ENCODE peak calls at places on chromosomes 11 and 22, in six cellular contexts. One of them, this sample, is unnamed. For H3K9me3, the result is how much of the 10 kb centered on the place peaks cover.

GRCh38 chr11:3046641-3047040 is 10.6 kb downstream of the CARS1 start:
- DNase-seq in kidney: no peak
- DNase-seq in Peyer's patch: no peak
- DNase-seq in naive thymus-derived CD4-positive, alpha-beta T cell: no peak
- DNase-seq in lower lobe of right lung: no peak
- DNase-seq in AG04450: no peak
- DNase-seq in this sample: no peak

GRCh38 chr11:59413646-59414045 is 12.6 kb downstream of the OR5A2 start:
- DNase-seq in naive thymus-derived CD4-positive, alpha-beta T cell: no peak
- DNase-seq in kidney: no peak
- DNase-seq in Peyer's patch: no peak
- DNase-seq in lower lobe of right lung: no peak
- DNase-seq in AG04450: no peak
- DNase-seq in this sample: no peak

GRCh38 chr11:8813658-8814057 is 97.3 kb upstream of the AKIP1 start:
- DNase-seq in Peyer's patch: peak
- DNase-seq in kidney: peak
- DNase-seq in AG04450: peak
- DNase-seq in lower lobe of right lung: peak
- DNase-seq in naive thymus-derived CD4-positive, alpha-beta T cell: peak
- DNase-seq in this sample: peak

GRCh38 chr11:73951797-73952196 is 971 bp downstream of the DNAJB13 start:
- DNase-seq in Peyer's patch: no peak
- DNase-seq in kidney: no peak
- DNase-seq in naive thymus-derived CD4-positive, alpha-beta T cell: no peak
- DNase-seq in AG04450: no peak
- DNase-seq in lower lobe of right lung: no peak
- DNase-seq in this sample: no peak

GRCh38 chr11:126489791-126490190 is 134.3 kb downstream of the ST3GAL4 start:
- DNase-seq in kidney: no peak
- DNase-seq in Peyer's patch: no peak
- DNase-seq in AG04450: no peak
- DNase-seq in lower lobe of right lung: no peak
- DNase-seq in naive thymus-derived CD4-positive, alpha-beta T cell: no peak
- DNase-seq in this sample: no peak

GRCh38 chr11:83971063-83971462 is 684.9 kb upstream of the CCDC90B start:
- DNase-seq in naive thymus-derived CD4-positive, alpha-beta T cell: no peak
- DNase-seq in lower lobe of right lung: no peak
- DNase-seq in Peyer's patch: no peak
- DNase-seq in AG04450: no peak
- DNase-seq in kidney: no peak
- DNase-seq in this sample: no peak

GRCh38 chr11:10117709-10118341 is 176.2 kb downstream of the SBF2 start:
- DNase-seq in kidney: no peak
- DNase-seq in AG04450: no peak
- DNase-seq in Peyer's patch: no peak
- DNase-seq in naive thymus-derived CD4-positive, alpha-beta T cell: no peak
- DNase-seq in lower lobe of right lung: no peak
- DNase-seq in this sample: no peak

GRCh38 chr11:130476200-130476921 is 27.9 kb downstream of the ADAMTS15 start:
- DNase-seq in Peyer's patch: no peak
- DNase-seq in AG04450: no peak
- DNase-seq in naive thymus-derived CD4-positive, alpha-beta T cell: no peak
- DNase-seq in kidney: no peak
- DNase-seq in lower lobe of right lung: no peak
- DNase-seq in this sample: no peak

GRCh38 chr11:5071815-5072214 is 2.4 kb downstream of the OR52E1 start:
- DNase-seq in AG04450: no peak
- DNase-seq in lower lobe of right lung: no peak
- DNase-seq in Peyer's patch: no peak
- DNase-seq in naive thymus-derived CD4-positive, alpha-beta T cell: no peak
- DNase-seq in kidney: no peak
- DNase-seq in this sample: no peak

GRCh38 chr11:63672934-63673539 is 1.9 kb upstream of the ATL3 start:
- DNase-seq in kidney: no peak
- DNase-seq in lower lobe of right lung: no peak
- DNase-seq in AG04450: no peak
- DNase-seq in naive thymus-derived CD4-positive, alpha-beta T cell: no peak
- DNase-seq in Peyer's patch: no peak
- DNase-seq in this sample: no peak

GRCh38 chr11:110984147-110984546 is 261.4 kb upstream of the POU2AF2 start:
- DNase-seq in kidney: no peak
- DNase-seq in Peyer's patch: no peak
- DNase-seq in lower lobe of right lung: no peak
- DNase-seq in naive thymus-derived CD4-positive, alpha-beta T cell: no peak
- DNase-seq in AG04450: peak
- DNase-seq in this sample: no peak

GRCh38 chr11:40183073-40184064 is 1276.1 kb downstream of the LRRC4C start:
- DNase-seq in kidney: no peak
- DNase-seq in AG04450: no peak
- DNase-seq in lower lobe of right lung: no peak
- DNase-seq in Peyer's patch: no peak
- DNase-seq in naive thymus-derived CD4-positive, alpha-beta T cell: no peak
- DNase-seq in this sample: no peak

GRCh38 chr11:61840371-61840770 is 12.3 kb downstream of the FADS2 start:
- DNase-seq in lower lobe of right lung: no peak
- DNase-seq in naive thymus-derived CD4-positive, alpha-beta T cell: no peak
- DNase-seq in AG04450: no peak
- DNase-seq in kidney: peak
- DNase-seq in Peyer's patch: no peak
- DNase-seq in this sample: no peak

DNA sequence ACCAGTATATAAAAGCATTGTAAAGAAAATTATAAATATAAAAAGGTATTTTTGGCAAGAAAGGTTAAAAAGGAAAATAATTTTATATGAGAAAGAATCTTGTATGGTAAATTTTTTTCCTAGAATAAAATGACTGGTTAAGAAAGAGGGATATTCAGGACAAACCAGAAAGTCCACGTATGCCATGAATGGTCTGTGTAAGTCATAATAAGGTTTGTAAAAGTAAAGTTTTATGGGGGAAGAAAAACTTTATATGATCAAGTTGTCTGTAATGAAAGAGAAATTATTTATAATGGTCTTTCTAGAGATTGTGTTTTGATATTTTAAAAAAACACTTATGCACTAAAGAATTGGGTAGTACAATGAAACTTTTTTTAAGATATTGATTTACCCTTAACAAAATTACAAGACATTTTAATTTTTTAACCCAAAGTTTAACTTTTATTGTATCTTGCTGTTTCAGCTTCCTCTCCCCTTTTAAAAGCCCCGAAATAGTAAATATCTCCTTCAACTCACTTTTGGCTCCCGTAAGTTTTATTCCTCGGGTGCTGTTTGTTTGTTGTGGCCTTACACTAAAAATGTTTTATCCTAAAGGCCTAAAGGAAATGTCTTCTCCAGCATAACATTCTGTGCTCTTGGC is 47.7 kb downstream of the AMOTL1 start:
- DNase-seq in lower lobe of right lung: no peak
- DNase-seq in Peyer's patch: no peak
- DNase-seq in AG04450: no peak
- DNase-seq in kidney: no peak
- DNase-seq in naive thymus-derived CD4-positive, alpha-beta T cell: no peak
- DNase-seq in this sample: no peak
- H3K9me3 ChIP-seq in lower lobe of right lung: under half
- H3K9me3 ChIP-seq in Peyer's patch: under half
- H3K9me3 ChIP-seq in AG04450: under half
- H3K9me3 ChIP-seq in kidney: under half
- H3K9me3 ChIP-seq in naive thymus-derived CD4-positive, alpha-beta T cell: under half
- H3K9me3 ChIP-seq in this sample: under half

DNA sequence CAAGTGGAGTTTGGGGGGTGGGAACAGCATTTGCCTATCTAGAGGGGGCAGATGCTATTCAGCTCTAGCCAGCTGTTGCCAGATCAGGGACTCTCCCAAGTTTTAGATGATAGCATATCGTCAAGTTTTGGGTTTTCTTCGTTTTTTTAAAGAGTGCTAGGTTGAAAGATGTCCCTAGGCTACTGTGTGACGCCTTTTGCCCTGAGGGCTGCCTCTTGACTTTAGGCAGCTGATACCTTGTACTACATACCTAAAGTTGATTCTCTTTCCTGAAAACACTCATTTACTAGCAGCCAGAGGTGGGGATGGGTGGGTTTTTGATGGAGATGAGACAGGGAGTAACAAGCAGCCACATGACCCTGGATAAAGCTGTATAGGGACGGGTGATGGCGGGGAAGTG is 87.1 kb downstream of the ABTB2 start:
- DNase-seq in Peyer's patch: no peak
- DNase-seq in kidney: no peak
- DNase-seq in naive thymus-derived CD4-positive, alpha-beta T cell: no peak
- DNase-seq in lower lobe of right lung: no peak
- DNase-seq in AG04450: no peak
- DNase-seq in this sample: no peak
- H3K27ac ChIP-seq in Peyer's patch: no peak
- H3K27ac ChIP-seq in kidney: no peak
- H3K27ac ChIP-seq in naive thymus-derived CD4-positive, alpha-beta T cell: no peak
- H3K27ac ChIP-seq in lower lobe of right lung: no peak
- H3K27ac ChIP-seq in AG04450: no peak
- H3K27ac ChIP-seq in this sample: no peak

GRCh38 chr22:47392729-47393128 is 630.3 kb downstream of the TBC1D22A start:
- DNase-seq in AG04450: no peak
- DNase-seq in kidney: peak
- DNase-seq in naive thymus-derived CD4-positive, alpha-beta T cell: no peak
- DNase-seq in Peyer's patch: no peak
- DNase-seq in lower lobe of right lung: no peak
- DNase-seq in this sample: no peak

GRCh38 chr22:47390026-47390970 is 627.8 kb downstream of the TBC1D22A start:
- DNase-seq in lower lobe of right lung: no peak
- DNase-seq in Peyer's patch: no peak
- DNase-seq in naive thymus-derived CD4-positive, alpha-beta T cell: no peak
- DNase-seq in AG04450: no peak
- DNase-seq in kidney: peak
- DNase-seq in this sample: no peak

GRCh38 chr22:47392054-47392347 is 629.6 kb downstream of the TBC1D22A start:
- DNase-seq in kidney: no peak
- DNase-seq in lower lobe of right lung: no peak
- DNase-seq in AG04450: no peak
- DNase-seq in naive thymus-derived CD4-positive, alpha-beta T cell: no peak
- DNase-seq in Peyer's patch: no peak
- DNase-seq in this sample: no peak

GRCh38 chr22:47393191-47393590 is 630.7 kb downstream of the TBC1D22A start:
- DNase-seq in naive thymus-derived CD4-positive, alpha-beta T cell: no peak
- DNase-seq in AG04450: no peak
- DNase-seq in Peyer's patch: no peak
- DNase-seq in kidney: peak
- DNase-seq in lower lobe of right lung: no peak
- DNase-seq in this sample: no peak

DNA sequence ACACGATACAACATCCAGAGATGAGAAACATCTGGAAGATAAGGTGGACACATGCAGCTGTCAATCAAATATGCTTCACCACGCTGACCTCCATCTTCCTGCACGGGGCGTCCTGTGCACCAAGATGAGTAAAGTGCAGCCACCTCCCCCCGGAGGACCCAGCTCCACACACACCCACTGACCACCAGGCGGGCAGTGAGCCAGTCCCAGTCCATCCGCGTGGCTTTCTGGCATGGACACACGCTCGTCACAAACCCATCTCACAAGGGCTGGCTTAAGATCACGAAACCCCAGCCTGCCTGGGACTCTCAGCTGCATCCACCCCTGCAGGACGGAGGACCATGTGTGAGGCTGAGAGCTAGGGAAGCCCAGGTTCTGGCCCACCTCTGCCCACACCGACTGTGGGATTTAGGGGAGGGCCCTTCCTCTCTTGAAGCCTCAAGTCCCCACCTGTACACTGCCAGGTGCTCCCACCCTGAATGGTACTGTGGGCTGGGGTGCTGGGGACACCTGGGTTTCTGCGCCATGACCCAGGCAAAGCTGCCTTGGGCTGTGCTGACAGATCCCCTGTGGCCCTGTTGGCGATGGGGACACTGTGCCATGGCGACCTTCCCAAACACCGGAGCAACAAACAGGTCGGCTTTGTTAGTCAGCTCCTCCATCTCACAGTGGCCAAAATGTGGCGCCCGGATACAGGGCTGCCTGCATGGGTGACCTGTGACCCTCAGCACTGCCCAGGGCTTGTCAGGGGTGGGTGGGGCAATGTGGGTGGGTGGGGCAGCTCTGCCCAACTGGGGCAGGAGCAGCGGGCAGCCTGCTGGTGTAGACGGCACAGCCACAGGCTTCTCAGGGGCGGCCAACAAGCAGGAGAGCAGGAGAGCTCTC is 629.0 kb downstream of the TBC1D22A start:
- DNase-seq in Peyer's patch: no peak
- DNase-seq in naive thymus-derived CD4-positive, alpha-beta T cell: no peak
- DNase-seq in lower lobe of right lung: no peak
- DNase-seq in kidney: peak
- DNase-seq in AG04450: no peak
- DNase-seq in this sample: no peak
- H3K9me3 ChIP-seq in Peyer's patch: under half
- H3K9me3 ChIP-seq in naive thymus-derived CD4-positive, alpha-beta T cell: under half
- H3K9me3 ChIP-seq in lower lobe of right lung: under half
- H3K9me3 ChIP-seq in kidney: under half
- H3K9me3 ChIP-seq in AG04450: under half
- H3K9me3 ChIP-seq in this sample: under half

GRCh38 chr11:30153008-30153407 is 77.8 kb upstream of the FSHB start:
- DNase-seq in Peyer's patch: no peak
- DNase-seq in AG04450: no peak
- DNase-seq in lower lobe of right lung: no peak
- DNase-seq in naive thymus-derived CD4-positive, alpha-beta T cell: no peak
- DNase-seq in kidney: no peak
- DNase-seq in this sample: no peak

GRCh38 chr11:30147293-30147692 is 83.5 kb upstream of the FSHB start:
- DNase-seq in naive thymus-derived CD4-positive, alpha-beta T cell: no peak
- DNase-seq in Peyer's patch: no peak
- DNase-seq in lower lobe of right lung: no peak
- DNase-seq in AG04450: no peak
- DNase-seq in kidney: no peak
- DNase-seq in this sample: no peak

GRCh38 chr11:30155428-30155827 is 75.4 kb upstream of the FSHB start:
- DNase-seq in AG04450: no peak
- DNase-seq in naive thymus-derived CD4-positive, alpha-beta T cell: no peak
- DNase-seq in lower lobe of right lung: no peak
- DNase-seq in kidney: no peak
- DNase-seq in Peyer's patch: no peak
- DNase-seq in this sample: no peak

GRCh38 chr11:30149998-30150397 is 80.8 kb upstream of the FSHB start:
- DNase-seq in naive thymus-derived CD4-positive, alpha-beta T cell: no peak
- DNase-seq in lower lobe of right lung: no peak
- DNase-seq in kidney: no peak
- DNase-seq in Peyer's patch: no peak
- DNase-seq in AG04450: no peak
- DNase-seq in this sample: no peak

GRCh38 chr11:30150425-30150824 is 80.4 kb upstream of the FSHB start:
- DNase-seq in kidney: no peak
- DNase-seq in naive thymus-derived CD4-positive, alpha-beta T cell: no peak
- DNase-seq in Peyer's patch: no peak
- DNase-seq in lower lobe of right lung: no peak
- DNase-seq in AG04450: no peak
- DNase-seq in this sample: no peak
- H3K27ac ChIP-seq in kidney: no peak
- H3K27ac ChIP-seq in naive thymus-derived CD4-positive, alpha-beta T cell: no peak
- H3K27ac ChIP-seq in Peyer's patch: no peak
- H3K27ac ChIP-seq in lower lobe of right lung: no peak
- H3K27ac ChIP-seq in AG04450: no peak
- H3K27ac ChIP-seq in this sample: no peak

GRCh38 chr11:97463891-97464290 is 1074.1 kb downstream of the JRKL start:
- DNase-seq in Peyer's patch: no peak
- DNase-seq in kidney: peak
- DNase-seq in lower lobe of right lung: no peak
- DNase-seq in AG04450: no peak
- DNase-seq in naive thymus-derived CD4-positive, alpha-beta T cell: no peak
- DNase-seq in this sample: no peak
- H3K9me3 ChIP-seq in Peyer's patch: under half
- H3K9me3 ChIP-seq in kidney: under half
- H3K9me3 ChIP-seq in lower lobe of right lung: under half
- H3K9me3 ChIP-seq in AG04450: under half
- H3K9me3 ChIP-seq in naive thymus-derived CD4-positive, alpha-beta T cell: under half
- H3K9me3 ChIP-seq in this sample: under half

This sample was measured in CD8-positive, alpha-beta T cell.